ENCODE peak calls at places on chromosomes 2 and 18, in four cellular contexts. T is HepG2, B is WTC11, Y is K562. N is an unnamed sample.

GRCh38 chr2:1826188-1826905 is 82.0 kb upstream of the PXDN start:
- DNase-seq in T (no peak), B (no peak), Y (no peak), N (no peak)

GRCh38 chr2:238720232-238720672 is 127.6 kb upstream of the TWIST2 start:
- DNase-seq in T (peak), B (peak), Y (peak), N (no peak)

GRCh38 chr2:101153811-101154210 is 2.6 kb upstream of the TBC1D8 start:
- DNase-seq in T (no peak), B (no peak), Y (no peak), N (no peak)

GRCh38 chr2:237601453-237602116 is 11.1 kb upstream of the RAB17 start:
- DNase-seq in T (peak), B (peak), Y (no peak), N (no peak)

GRCh38 chr2:5725794-5726463 is 33.7 kb downstream of the SOX11 start:
- DNase-seq in T (no peak), B (peak), Y (no peak), N (no peak)

GRCh38 chr2:150234787-150235512 is 252.5 kb downstream of the RND3 start:
- DNase-seq in T (no peak), B (no peak), Y (no peak), N (no peak)

GRCh38 chr18:78228974-78229373 is 750.6 kb upstream of the SALL3 start:
- DNase-seq in T (no peak), B (peak), Y (no peak), N (no peak)

GRCh38 chr2:59851848-59852475 is 701.5 kb downstream of the BCL11A start:
- DNase-seq in T (no peak), B (no peak), Y (no peak), N (no peak)

GRCh38 chr2:177256026-177256425 is 8.5 kb downstream of the NFE2L2 start:
- DNase-seq in T (no peak), B (no peak), Y (no peak), N (no peak)

GRCh38 chr18:46877329-46877987 is 39.8 kb downstream of the PIAS2 start:
- DNase-seq in T (no peak), B (no peak), Y (no peak), N (no peak)

DNA sequence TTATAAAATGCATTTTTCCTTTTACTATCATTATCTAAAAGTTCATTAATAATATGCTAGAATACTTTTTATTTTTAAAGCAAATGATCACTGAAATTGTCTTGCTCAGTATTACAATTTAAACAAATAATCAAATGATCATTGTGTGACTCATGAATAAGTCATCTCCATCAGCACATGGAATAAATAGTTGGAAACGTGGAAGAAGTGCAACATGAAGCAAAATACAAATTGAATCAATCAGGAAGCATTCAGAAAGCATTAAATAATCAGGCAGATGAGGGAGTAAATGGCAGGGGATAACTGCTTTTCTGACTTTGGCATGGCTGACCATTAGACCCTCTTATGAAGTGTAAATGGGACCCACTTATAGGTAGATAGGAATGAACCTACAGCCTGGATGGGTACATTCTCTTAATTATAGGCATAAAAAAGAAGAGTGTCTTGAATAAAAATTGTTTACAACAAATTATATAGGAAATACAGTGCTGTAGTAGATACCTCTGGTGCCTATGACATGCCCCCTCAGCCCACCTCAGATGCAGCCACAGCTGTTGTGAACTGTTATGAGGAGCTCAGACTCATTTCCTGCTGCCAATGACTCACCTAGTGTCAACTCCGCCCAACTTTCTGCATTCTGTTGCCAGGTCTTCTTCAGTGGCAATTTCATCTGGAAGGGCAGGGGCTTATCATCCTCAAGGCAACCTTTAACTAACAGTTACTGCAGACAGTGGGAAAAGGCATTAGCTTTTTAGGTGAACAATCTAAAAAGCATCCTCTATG is 936.0 kb downstream of the TRIB2 start:
- DNase-seq in T (no peak), B (no peak), Y (no peak), N (no peak)
- TF ChIP-seq CREM in T (no peak), B (no peak), Y (no peak), N (no peak)

DNA sequence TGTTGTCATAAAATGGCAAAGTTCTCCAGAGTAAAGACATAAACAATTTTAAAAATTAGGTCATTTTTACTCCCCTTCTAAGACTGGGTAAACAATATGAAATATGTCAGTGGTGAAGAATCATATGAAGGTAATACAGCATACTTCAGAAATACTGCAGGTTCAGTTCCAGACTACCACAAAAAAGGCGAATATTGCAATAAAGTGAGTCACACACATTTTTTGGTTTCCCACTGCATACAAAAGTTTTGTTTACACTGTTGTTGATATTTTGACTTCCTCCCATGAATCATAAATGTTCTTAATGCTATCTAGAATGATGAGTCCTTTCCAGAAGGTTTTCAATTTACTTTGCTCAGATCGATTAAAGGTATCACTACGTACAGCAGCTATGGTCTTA is 73.5 kb downstream of the SMC6 start:
- DNase-seq in T (no peak), B (no peak), Y (no peak), N (no peak)
- TF ChIP-seq CREM in T (no peak), B (no peak), Y (no peak), N (no peak)

DNA sequence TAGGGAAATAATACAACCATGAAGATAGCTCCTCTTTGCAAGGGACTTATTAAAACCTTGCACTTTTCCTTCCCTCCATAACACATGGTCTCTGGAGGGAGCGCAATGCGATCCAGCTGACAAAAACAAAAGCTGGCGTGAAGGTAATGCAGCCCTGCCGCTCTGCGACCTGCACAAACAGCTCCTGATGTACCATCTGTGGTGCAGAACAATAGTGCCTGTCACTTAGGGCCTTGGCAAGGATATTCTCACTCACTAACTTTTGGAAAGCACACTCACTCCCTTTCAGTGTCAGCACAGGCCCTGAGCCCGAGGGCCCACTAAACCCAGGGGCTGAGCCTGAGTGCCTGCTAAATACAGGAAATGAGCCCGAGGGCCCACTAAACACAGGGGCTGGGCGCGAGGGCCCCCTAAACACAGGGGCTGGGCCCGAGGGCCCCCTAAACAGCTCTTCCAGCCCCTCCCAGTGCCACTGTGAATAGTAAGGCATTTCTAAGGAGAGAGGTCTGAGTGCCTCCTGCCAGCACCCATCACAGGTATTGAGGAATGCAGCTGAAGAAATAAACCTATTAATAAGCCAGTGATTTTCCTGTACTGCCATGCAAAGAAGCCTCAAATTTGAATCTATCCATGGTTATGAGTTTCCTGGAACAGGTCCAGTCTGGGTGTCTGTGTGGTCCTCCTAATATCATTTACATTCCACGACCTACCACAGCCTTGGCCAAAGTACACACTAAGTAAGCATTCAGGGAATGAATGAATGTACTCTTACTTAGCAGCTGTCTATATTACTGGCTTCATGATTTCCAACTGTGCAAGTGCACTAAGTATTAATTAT is 9.3 kb downstream of the L3MBTL4 start:
- DNase-seq in T (peak), B (no peak), Y (no peak), N (no peak)
- TF ChIP-seq CREM in T (no peak), B (no peak), Y (no peak), N (no peak)

DNA sequence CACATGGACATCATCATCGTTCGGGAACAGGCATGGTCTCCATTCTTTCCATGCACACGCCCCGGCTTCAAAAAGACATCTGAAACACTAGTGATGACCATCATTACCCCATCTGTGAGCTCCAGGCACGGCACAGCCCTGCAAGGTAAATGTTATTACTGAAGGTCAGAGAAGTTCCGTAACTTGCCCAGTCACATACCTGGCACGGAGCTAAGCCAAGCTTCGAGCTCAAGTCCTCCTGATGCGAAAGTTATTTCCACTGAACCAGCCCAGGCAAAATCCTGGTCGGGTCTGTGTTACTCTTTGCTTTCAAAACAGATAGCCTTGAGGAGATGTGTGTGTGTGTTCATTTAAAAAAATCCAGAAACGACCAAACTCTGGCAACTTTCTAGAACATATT is 22.8 kb downstream of the FHL2 start:
- DNase-seq in T (no peak), B (no peak), Y (no peak), N (no peak)
- TF ChIP-seq CREM in T (no peak), B (no peak), Y (no peak), N (no peak)

DNA sequence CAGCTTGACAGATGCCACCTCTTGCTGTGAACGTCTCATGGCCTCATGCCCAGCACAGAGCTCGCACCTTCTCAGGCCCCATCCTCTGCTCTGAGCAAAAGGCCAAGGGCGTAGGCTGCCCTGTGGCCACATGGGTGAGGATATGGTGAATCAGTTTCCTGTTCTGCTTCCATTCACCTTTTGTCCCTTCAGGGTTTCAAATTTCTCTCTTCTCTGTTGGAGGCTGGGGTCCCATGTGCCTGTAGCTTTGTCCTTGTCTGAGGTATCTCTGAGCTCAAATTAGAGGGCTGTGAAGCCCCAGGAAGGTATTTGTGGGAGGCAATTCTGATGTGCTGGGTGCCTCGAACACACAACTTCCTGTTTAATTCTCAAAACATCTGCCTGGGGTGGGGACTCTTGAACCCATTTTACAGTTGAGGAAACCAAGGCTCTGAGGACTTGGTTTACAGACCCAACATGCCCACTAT is 29.0 kb downstream of the ZAP70 start:
- DNase-seq in T (no peak), B (no peak), Y (no peak), N (no peak)
- TF ChIP-seq CREM in T (no peak), B (no peak), Y (no peak), N (no peak)

DNA sequence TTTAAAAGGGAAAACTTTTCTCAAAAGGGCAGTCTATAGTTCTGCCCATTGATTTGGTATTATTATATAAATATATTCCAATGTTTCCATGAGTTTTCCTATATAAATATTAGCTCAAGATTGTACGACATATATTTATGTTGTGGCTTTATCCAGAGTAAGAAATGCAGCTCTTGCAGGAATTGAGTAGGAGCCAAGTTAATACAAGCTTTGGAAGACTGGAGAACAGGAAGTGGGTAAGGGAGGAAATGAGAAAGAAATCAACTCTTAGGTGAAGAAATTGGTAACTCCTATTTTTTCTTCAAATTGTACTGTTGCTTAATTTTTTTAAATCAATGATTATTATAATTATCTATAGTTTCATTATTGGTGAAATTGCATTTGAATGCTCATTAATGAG is 105.4 kb upstream of the FAM117B start:
- DNase-seq in T (no peak), B (no peak), Y (no peak), N (no peak)
- TF ChIP-seq CREM in T (no peak), B (no peak), Y (no peak), N (no peak)

N was measured in GM12878.